ENCODE peak calls at places on chromosomes 3 and 15, in six cellular contexts. O is LNCaP clone FGC, M is pancreas, J is suprapubic skin, T is IMR-90, P is MM.1S. K is an unnamed sample.

GRCh38 chr3:168088106-168088722 is 7.5 kb downstream of the GOLIM4 start:
- DNase-seq in O (no peak), M (peak), J (no peak), T (no peak), P (peak), K (peak)

GRCh38 chr3:100089802-100090668 is 24.3 kb downstream of the FILIP1L start:
- DNase-seq in O (no peak), M (no peak), J (no peak), T (peak), P (no peak), K (peak)

GRCh38 chr3:53694051-53694450 is 152.2 kb downstream of the CHDH start:
- DNase-seq in O (no peak), M (no peak), J (no peak), T (no peak), P (no peak), K (no peak)

GRCh38 chr3:127953636-127954035 is 38.6 kb downstream of the KBTBD12 start:
- DNase-seq in O (no peak), M (no peak), J (no peak), T (peak), P (no peak), K (no peak)

GRCh38 chr3:114519415-114519814 is 225.6 kb downstream of the TIGIT start:
- DNase-seq in O (peak), M (peak), J (no peak), T (peak), P (no peak), K (peak)

GRCh38 chr3:136630911-136631310 is 121.3 kb downstream of the STAG1 start:
- DNase-seq in O (peak), M (no peak), J (no peak), T (no peak), P (no peak), K (no peak)

GRCh38 chr15:89662893-89663673 is 7.8 kb upstream of the KIF7 start:
- DNase-seq in O (no peak), M (no peak), J (no peak), T (peak), P (no peak), K (peak)

GRCh38 chr3:54086639-54087405 is 35.5 kb upstream of the CACNA2D3 start:
- DNase-seq in O (no peak), M (no peak), J (no peak), T (no peak), P (no peak), K (no peak)

GRCh38 chr3:146250449-146251382 is at the start of gene PLSCR4:
- DNase-seq in O (no peak), M (peak), J (peak), T (peak), P (peak), K (peak)

GRCh38 chr15:38885001-38885400 is 320.4 kb upstream of the RASGRP1 start:
- DNase-seq in O (no peak), M (no peak), J (no peak), T (peak), P (no peak), K (no peak)

GRCh38 chr3:120850326-120851295 is 57.4 kb upstream of the STXBP5L start:
- DNase-seq in O (no peak), M (no peak), J (no peak), T (no peak), P (no peak), K (no peak)

GRCh38 chr3:193987186-193987585 is 148.8 kb upstream of the HES1 start:
- DNase-seq in O (no peak), M (no peak), J (no peak), T (no peak), P (no peak), K (no peak)

GRCh38 chr3:110383356-110383755 is 688.3 kb upstream of the NECTIN3 start:
- DNase-seq in O (no peak), M (no peak), J (no peak), T (peak), P (no peak), K (no peak)

GRCh38 chr15:70035719-70036077 is 62.0 kb downstream of the TLE3 start:
- DNase-seq in O (no peak), M (no peak), J (peak), T (no peak), P (peak), K (peak)

GRCh38 chr15:26628879-26629529 is 143.9 kb downstream of the GABRB3 start:
- DNase-seq in O (peak), M (peak), J (no peak), T (peak), P (no peak), K (no peak)

GRCh38 chr3:37024092-37024491 is 30.8 kb downstream of the MLH1 start:
- DNase-seq in O (no peak), M (no peak), J (no peak), T (peak), P (peak), K (peak)

GRCh38 chr3:88809993-88810392 is 297.4 kb upstream of the EPHA3 start:
- DNase-seq in O (no peak), M (no peak), J (no peak), T (peak), P (no peak), K (no peak)

GRCh38 chr15:35209838-35210237 is 124.7 kb upstream of the NANOGP8 start:
- DNase-seq in O (peak), M (no peak), J (no peak), T (peak), P (no peak), K (no peak)

GRCh38 chr3:57910988-57911387 is 97.2 kb upstream of the FLNB start:
- DNase-seq in O (no peak), M (no peak), J (no peak), T (peak), P (peak), K (no peak)

GRCh38 chr15:100206643-100207042 is 135.1 kb downstream of the ADAMTS17 start:
- DNase-seq in O (no peak), M (no peak), J (no peak), T (no peak), P (no peak), K (no peak)

GRCh38 chr15:100209204-100209603 is 132.6 kb downstream of the ADAMTS17 start:
- DNase-seq in O (no peak), M (no peak), J (no peak), T (no peak), P (no peak), K (no peak)

GRCh38 chr15:100205549-100206295 is 136.1 kb downstream of the ADAMTS17 start:
- DNase-seq in O (no peak), M (no peak), J (no peak), T (no peak), P (no peak), K (no peak)

GRCh38 chr15:100204771-100205170 is 137.0 kb downstream of the ADAMTS17 start:
- DNase-seq in O (no peak), M (no peak), J (no peak), T (no peak), P (no peak), K (no peak)

GRCh38 chr15:100207053-100207452 is 134.7 kb downstream of the ADAMTS17 start:
- DNase-seq in O (peak), M (no peak), J (no peak), T (no peak), P (no peak), K (no peak)
- TF ChIP-seq CTCF in O (peak), M (no peak), J (no peak), T (no peak), P (no peak), K (no peak)

GRCh38 chr15:80475572-80475971 is 71.4 kb downstream of the ARNT2 start:
- DNase-seq in O (no peak), M (no peak), J (no peak), T (no peak), P (no peak), K (no peak)
- TF ChIP-seq CTCF in O (no peak), M (no peak), J (no peak), T (no peak), P (peak), K (no peak)

GRCh38 chr15:96354731-96355560 is 24.4 kb downstream of the NR2F2 start:
- DNase-seq in O (no peak), M (no peak), J (no peak), T (peak), P (peak), K (no peak)
- TF ChIP-seq CTCF in O (peak), M (no peak), J (no peak), T (peak), P (peak), K (no peak)

DNA sequence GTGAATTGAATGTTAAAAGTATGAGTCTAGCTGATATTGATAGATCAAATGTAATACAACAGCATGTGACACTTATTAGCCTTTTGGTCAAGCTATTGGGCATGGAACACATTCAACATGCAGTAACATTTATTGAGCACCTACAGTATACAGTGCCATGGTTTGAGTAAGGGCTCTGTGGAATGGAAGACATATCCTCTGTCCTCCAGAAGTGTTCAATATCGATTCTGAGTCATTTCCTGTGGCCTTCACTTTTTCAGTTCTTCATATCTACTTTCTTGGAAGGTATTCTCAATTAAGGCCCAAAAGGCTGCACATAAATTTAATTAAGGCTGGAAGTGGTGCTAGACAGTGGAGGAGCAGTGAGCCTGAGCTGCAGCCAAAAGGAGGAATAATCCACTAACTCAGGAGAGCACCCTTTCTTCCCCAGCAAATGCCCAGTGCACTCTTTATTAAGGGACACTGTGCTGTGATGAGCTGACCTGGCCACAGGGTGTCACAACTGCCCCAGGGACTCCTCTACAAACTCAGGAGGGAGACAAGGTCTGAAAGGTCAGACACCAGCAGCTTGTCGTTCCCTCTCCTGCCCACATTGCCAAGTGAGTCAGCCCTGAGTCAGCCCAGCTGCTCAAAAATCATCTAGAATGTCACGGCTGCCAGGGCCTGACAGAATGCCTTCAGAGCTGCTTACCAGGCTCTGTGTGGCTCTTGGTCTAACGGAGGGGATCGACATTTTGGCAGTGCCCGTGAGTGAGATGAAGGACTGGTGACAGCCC is 544.8 kb downstream of the AGBL1 start:
- DNase-seq in O (peak), M (peak), J (no peak), T (peak), P (peak), K (no peak)
- TF ChIP-seq CTCF in O (peak), M (no peak), J (no peak), T (peak), P (peak), K (no peak)

GRCh38 chr3:44117736-44118135 is 124.0 kb upstream of the TOPAZ1 start:
- DNase-seq in O (no peak), M (no peak), J (no peak), T (no peak), P (no peak), K (no peak)

GRCh38 chr3:44110643-44111042 is 131.0 kb upstream of the TOPAZ1 start:
- DNase-seq in O (no peak), M (no peak), J (no peak), T (no peak), P (no peak), K (no peak)

GRCh38 chr3:44117239-44117638 is 124.4 kb upstream of the TOPAZ1 start:
- DNase-seq in O (no peak), M (peak), J (no peak), T (no peak), P (no peak), K (no peak)

GRCh38 chr3:44111482-44111881 is 130.2 kb upstream of the TOPAZ1 start:
- DNase-seq in O (no peak), M (no peak), J (no peak), T (no peak), P (no peak), K (no peak)

DNA sequence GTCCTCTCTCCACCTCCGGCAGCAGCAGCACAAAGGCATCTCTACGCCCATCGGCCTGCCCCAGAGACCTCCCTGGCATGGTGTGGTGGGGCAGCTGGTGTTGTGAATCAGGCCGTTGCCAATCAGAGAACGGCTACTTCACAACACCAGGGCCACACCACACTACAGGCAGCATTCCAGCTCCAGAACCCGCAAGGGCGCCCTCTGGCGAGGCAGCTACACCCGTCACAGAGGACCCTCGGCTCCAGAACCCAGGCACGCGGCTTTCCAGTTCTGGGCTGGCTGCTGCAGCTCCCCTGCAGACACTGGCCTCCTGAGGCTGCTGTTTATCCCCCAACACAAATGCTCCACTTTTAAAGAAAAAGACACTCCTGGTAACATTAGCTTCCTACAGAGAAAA is 127.5 kb upstream of the TOPAZ1 start:
- DNase-seq in O (no peak), M (peak), J (no peak), T (peak), P (no peak), K (peak)
- TF ChIP-seq CTCF in O (peak), M (peak), J (no peak), T (peak), P (no peak), K (no peak)

GRCh38 chr3:14602804-14603644 is 48.5 kb upstream of the CCDC174 start:
- DNase-seq in O (no peak), M (no peak), J (no peak), T (no peak), P (no peak), K (no peak)

GRCh38 chr3:14600075-14600474 is 51.5 kb upstream of the CCDC174 start:
- DNase-seq in O (no peak), M (no peak), J (no peak), T (no peak), P (no peak), K (no peak)

GRCh38 chr3:14600856-14601610 is 50.5 kb upstream of the CCDC174 start:
- DNase-seq in O (no peak), M (no peak), J (no peak), T (no peak), P (no peak), K (no peak)

GRCh38 chr3:14601692-14602005 is 49.9 kb upstream of the CCDC174 start:
- DNase-seq in O (no peak), M (no peak), J (no peak), T (no peak), P (no peak), K (no peak)

DNA sequence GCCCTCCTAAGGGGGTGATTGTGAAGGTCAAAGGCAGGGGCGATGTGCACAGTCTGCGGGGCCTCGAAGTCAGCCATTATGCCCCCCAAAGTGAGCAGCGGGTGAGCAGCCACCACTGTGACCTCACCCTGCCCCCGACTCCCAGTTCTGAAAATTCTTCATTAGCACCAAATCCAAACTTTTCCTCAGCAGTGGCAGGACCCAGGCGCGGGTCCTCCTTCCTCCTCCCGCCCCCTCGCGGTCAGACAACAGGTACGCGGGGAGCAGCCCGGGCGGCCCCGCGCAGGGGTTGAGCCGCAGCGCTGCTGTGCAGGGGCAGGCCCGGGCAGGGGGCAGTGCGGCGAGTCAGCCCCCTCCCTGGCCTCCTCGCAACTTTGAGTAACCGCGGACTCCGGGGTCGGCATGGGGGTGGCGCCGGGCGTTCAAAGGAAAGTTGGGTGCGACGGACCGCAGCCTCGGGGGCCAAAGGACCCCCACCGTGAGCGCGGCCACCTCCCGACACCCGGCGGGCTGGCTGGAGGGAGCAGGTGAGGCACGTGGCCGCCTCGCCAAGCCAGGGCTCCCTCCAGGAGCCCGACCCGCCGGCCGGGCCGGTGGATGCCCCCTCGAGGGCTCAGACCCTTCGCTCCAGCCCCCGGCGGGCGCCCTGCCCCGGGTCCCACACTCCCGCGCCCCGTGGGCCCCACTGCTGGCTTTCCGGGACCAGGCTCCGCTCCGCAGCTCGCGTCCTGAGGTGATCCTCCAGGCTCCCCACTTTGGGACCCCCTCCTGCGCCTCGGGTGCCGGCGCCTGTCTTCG is 49.4 kb upstream of the CCDC174 start:
- DNase-seq in O (no peak), M (no peak), J (no peak), T (no peak), P (no peak), K (peak)
- TF ChIP-seq CTCF in O (peak), M (no peak), J (no peak), T (no peak), P (peak), K (no peak)

DNA sequence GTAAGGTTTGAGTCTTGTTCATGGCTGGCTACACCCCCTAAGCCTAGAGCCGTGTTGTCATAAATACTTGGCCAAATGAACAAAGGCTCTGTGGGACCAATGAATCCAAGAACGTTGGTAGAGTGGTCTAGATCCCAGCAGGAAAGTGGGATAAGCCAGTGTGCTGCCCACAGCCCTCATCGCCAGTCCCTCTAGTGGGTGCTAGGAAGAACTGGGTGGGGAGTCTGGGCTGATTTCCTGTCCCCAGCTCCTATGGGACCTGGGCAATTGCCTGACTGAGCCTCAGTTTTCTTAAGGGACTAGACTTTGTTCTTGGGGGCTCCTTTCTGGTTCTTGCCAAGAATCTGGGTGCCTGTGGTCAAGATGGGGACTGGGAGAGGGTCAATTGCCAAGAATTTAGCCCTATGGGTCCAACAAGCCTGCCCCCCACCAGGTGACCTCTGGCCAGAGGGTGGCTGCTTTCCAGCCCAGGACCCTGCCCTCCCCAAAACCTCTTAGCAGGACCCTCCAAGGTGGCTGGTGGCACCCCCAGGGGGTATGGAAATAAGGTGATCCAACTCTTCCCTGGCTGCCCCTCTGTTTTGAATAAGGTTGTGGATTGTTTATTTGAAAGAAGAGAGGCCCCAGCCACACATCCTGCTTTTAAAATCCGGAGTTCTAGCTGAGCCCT is 42.7 kb downstream of the SMAD6 start:
- DNase-seq in O (no peak), M (no peak), J (no peak), T (no peak), P (no peak), K (no peak)
- TF ChIP-seq CTCF in O (no peak), M (no peak), J (no peak), T (no peak), P (no peak), K (no peak)

GRCh38 chr15:94083467-94083991 is 147.8 kb upstream of the MCTP2 start:
- DNase-seq in O (no peak), M (no peak), J (no peak), T (peak), P (no peak), K (no peak)
- TF ChIP-seq CTCF in O (no peak), M (no peak), J (no peak), T (no peak), P (no peak), K (no peak)

GRCh38 chr3:186421946-186422345 is 59.9 kb upstream of the DGKG start:
- DNase-seq in O (no peak), M (no peak), J (no peak), T (no peak), P (no peak), K (no peak)

GRCh38 chr3:186427627-186428026 is 65.6 kb upstream of the DGKG start:
- DNase-seq in O (no peak), M (no peak), J (no peak), T (peak), P (peak), K (no peak)

DNA sequence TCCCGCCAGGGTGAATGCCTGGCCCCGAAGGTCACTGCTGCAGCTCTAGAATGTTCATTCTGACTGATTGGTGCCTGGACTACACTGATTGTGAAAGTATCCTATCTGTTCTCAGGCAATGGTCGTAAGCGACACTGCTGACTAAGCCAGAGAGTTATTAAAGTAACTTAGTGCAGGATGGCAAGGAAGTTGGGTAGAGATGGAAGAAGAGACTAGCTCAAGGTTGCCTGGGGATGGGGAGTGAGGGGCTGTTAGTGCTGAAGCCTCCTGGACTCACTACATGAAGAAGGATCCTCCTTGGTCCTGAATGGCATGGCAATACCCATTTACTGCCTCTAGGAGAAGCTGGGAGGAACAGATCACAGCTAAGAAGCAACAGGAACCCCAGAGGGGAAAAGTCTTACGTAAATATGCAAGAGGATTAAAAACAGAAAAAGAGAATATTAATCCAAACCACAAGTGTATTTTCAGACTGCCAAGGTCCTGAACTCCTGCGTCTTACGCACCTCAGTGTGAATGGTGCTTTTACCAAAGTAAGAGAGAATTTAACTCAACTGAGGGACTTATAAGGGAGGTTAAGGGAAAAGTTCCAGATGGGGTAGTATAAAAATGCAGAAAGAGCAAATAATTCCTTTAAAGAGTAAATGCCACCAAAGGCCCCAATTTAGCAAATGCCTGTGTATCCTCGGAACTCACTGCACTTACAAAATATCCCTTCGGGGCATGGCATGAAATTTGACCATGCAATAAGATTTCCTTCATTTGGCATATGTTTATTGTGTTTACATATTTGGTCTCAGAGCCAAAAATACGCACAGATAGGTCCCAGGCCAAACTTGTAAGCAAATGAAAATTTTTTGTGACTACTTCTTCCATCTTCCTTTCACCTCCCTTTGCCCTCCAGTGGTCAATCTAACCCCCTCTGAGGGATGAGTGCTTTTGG is 64.0 kb upstream of the DGKG start:
- DNase-seq in O (peak), M (no peak), J (no peak), T (peak), P (no peak), K (peak)
- TF ChIP-seq CTCF in O (peak), M (no peak), J (no peak), T (peak), P (peak), K (peak)

K was measured in GM20000.